ENCODE peak calls at places on chromosomes 16 and 17, in four cellular contexts. One of them, this sample, is unnamed.

GRCh38 chr17:27613425-27613824 is 17.6 kb upstream of the LGALS9 start:
- DNase-seq in T-helper 2 cell: no peak
- DNase-seq in hypothalamus: no peak
- DNase-seq in H54: no peak
- DNase-seq in this sample: no peak

GRCh38 chr17:9232591-9233270 is 211.4 kb downstream of the NTN1 start:
- DNase-seq in H54: no peak
- DNase-seq in T-helper 2 cell: no peak
- DNase-seq in hypothalamus: no peak
- DNase-seq in this sample: no peak

GRCh38 chr17:65783845-65784334 is 222.4 kb upstream of the AXIN2 start:
- DNase-seq in hypothalamus: no peak
- DNase-seq in T-helper 2 cell: no peak
- DNase-seq in H54: no peak
- DNase-seq in this sample: peak; percentile 16

GRCh38 chr17:50817142-50817751 is 18.1 kb upstream of the WFIKKN2 start:
- DNase-seq in hypothalamus: no peak
- DNase-seq in T-helper 2 cell: peak; percentile 44
- DNase-seq in H54: peak; percentile 53
- DNase-seq in this sample: peak; percentile 43

GRCh38 chr16:30797670-30798309 is 10.8 kb upstream of the ZNF629 start:
- DNase-seq in hypothalamus: no peak
- DNase-seq in H54: no peak
- DNase-seq in T-helper 2 cell: no peak
- DNase-seq in this sample: no peak

GRCh38 chr16:82658796-82659195 is 32.0 kb downstream of the CDH13 start:
- DNase-seq in hypothalamus: no peak
- DNase-seq in T-helper 2 cell: no peak
- DNase-seq in H54: no peak
- DNase-seq in this sample: no peak

GRCh38 chr16:89672177-89672941 is 14.1 kb upstream of the CDK10 start:
- DNase-seq in hypothalamus: no peak
- DNase-seq in T-helper 2 cell: no peak
- DNase-seq in H54: no peak
- DNase-seq in this sample: no peak

GRCh38 chr17:14547556-14547955 is 246.7 kb downstream of the HS3ST3B1 start:
- DNase-seq in H54: no peak
- DNase-seq in T-helper 2 cell: no peak
- DNase-seq in hypothalamus: no peak
- DNase-seq in this sample: no peak

GRCh38 chr17:3017936-3018335 is 45.5 kb downstream of the OR1D5 start:
- DNase-seq in hypothalamus: no peak
- DNase-seq in H54: no peak
- DNase-seq in T-helper 2 cell: no peak
- DNase-seq in this sample: no peak

GRCh38 chr17:57422574-57423164 is 166.3 kb downstream of the MSI2 start:
- DNase-seq in T-helper 2 cell: no peak
- DNase-seq in H54: peak; percentile 77
- DNase-seq in hypothalamus: no peak
- DNase-seq in this sample: peak; percentile 31

This sample was measured in A549.